ENCODE peak calls at places on chromosomes 7 and 10, in eight cellular contexts. One of them, this sample, is unnamed.

GRCh38 chr10:60572511-60573194 is 183.0 kb upstream of the ANK3 start:
- DNase-seq in astrocyte of the spinal cord: peak; percentile 78
- DNase-seq in posterior cingulate gyrus: peak; percentile 42
- DNase-seq in stimulated activated CD4-positive, alpha-beta T cell treated with anti-CD3 and anti-CD28 coated beads, Interleukin-12 subunit alpha, Interleukin-12 subunit beta, amount 100 ng/mL, for 48 hours: peak; percentile 15
- DNase-seq in HS-27A: no peak
- DNase-seq in psoas muscle: no peak
- DNase-seq in neural progenitor cell: peak; percentile 62
- DNase-seq in C1 segment of cervical spinal cord: peak; percentile 10
- DNase-seq in this sample: peak; percentile 12

GRCh38 chr10:102135956-102136526 is 3.2 kb downstream of the PPRC1 start:
- DNase-seq in astrocyte of the spinal cord: no peak
- DNase-seq in posterior cingulate gyrus: no peak
- DNase-seq in HS-27A: no peak
- DNase-seq in stimulated activated CD4-positive, alpha-beta T cell treated with anti-CD3 and anti-CD28 coated beads, Interleukin-12 subunit alpha, Interleukin-12 subunit beta, amount 100 ng/mL, for 48 hours: no peak
- DNase-seq in C1 segment of cervical spinal cord: no peak
- DNase-seq in psoas muscle: no peak
- DNase-seq in neural progenitor cell: no peak
- DNase-seq in this sample: no peak

GRCh38 chr7:12450615-12451014 is 47.0 kb upstream of the VWDE start:
- DNase-seq in HS-27A: no peak
- DNase-seq in posterior cingulate gyrus: no peak
- DNase-seq in stimulated activated CD4-positive, alpha-beta T cell treated with anti-CD3 and anti-CD28 coated beads, Interleukin-12 subunit alpha, Interleukin-12 subunit beta, amount 100 ng/mL, for 48 hours: no peak
- DNase-seq in neural progenitor cell: no peak
- DNase-seq in C1 segment of cervical spinal cord: no peak
- DNase-seq in psoas muscle: no peak
- DNase-seq in astrocyte of the spinal cord: no peak
- DNase-seq in this sample: no peak

GRCh38 chr7:84783161-84783803 is 403.6 kb downstream of the SEMA3D start:
- DNase-seq in psoas muscle: no peak
- DNase-seq in astrocyte of the spinal cord: peak; percentile 12
- DNase-seq in HS-27A: no peak
- DNase-seq in neural progenitor cell: no peak
- DNase-seq in posterior cingulate gyrus: no peak
- DNase-seq in C1 segment of cervical spinal cord: no peak
- DNase-seq in stimulated activated CD4-positive, alpha-beta T cell treated with anti-CD3 and anti-CD28 coated beads, Interleukin-12 subunit alpha, Interleukin-12 subunit beta, amount 100 ng/mL, for 48 hours: no peak
- DNase-seq in this sample: no peak

GRCh38 chr10:27741173-27742091 is 4.2 kb downstream of the MKX start:
- DNase-seq in psoas muscle: peak; percentile 44
- DNase-seq in neural progenitor cell: peak; percentile 51
- DNase-seq in C1 segment of cervical spinal cord: no peak
- DNase-seq in astrocyte of the spinal cord: no peak
- DNase-seq in HS-27A: no peak
- DNase-seq in posterior cingulate gyrus: no peak
- DNase-seq in stimulated activated CD4-positive, alpha-beta T cell treated with anti-CD3 and anti-CD28 coated beads, Interleukin-12 subunit alpha, Interleukin-12 subunit beta, amount 100 ng/mL, for 48 hours: no peak
- DNase-seq in this sample: no peak

GRCh38 chr7:148561099-148561498 is 29.5 kb upstream of the C7orf33 start:
- DNase-seq in C1 segment of cervical spinal cord: no peak
- DNase-seq in posterior cingulate gyrus: no peak
- DNase-seq in HS-27A: no peak
- DNase-seq in neural progenitor cell: no peak
- DNase-seq in astrocyte of the spinal cord: no peak
- DNase-seq in stimulated activated CD4-positive, alpha-beta T cell treated with anti-CD3 and anti-CD28 coated beads, Interleukin-12 subunit alpha, Interleukin-12 subunit beta, amount 100 ng/mL, for 48 hours: no peak
- DNase-seq in psoas muscle: no peak
- DNase-seq in this sample: no peak

GRCh38 chr7:51366172-51366728 is 49.6 kb upstream of the COBL start:
- DNase-seq in stimulated activated CD4-positive, alpha-beta T cell treated with anti-CD3 and anti-CD28 coated beads, Interleukin-12 subunit alpha, Interleukin-12 subunit beta, amount 100 ng/mL, for 48 hours: no peak
- DNase-seq in psoas muscle: no peak
- DNase-seq in C1 segment of cervical spinal cord: no peak
- DNase-seq in HS-27A: no peak
- DNase-seq in astrocyte of the spinal cord: no peak
- DNase-seq in neural progenitor cell: no peak
- DNase-seq in posterior cingulate gyrus: no peak
- DNase-seq in this sample: no peak

GRCh38 chr10:62109532-62110293 is 158.9 kb downstream of the RTKN2 start:
- DNase-seq in C1 segment of cervical spinal cord: no peak
- DNase-seq in neural progenitor cell: no peak
- DNase-seq in astrocyte of the spinal cord: no peak
- DNase-seq in HS-27A: no peak
- DNase-seq in posterior cingulate gyrus: no peak
- DNase-seq in psoas muscle: no peak
- DNase-seq in stimulated activated CD4-positive, alpha-beta T cell treated with anti-CD3 and anti-CD28 coated beads, Interleukin-12 subunit alpha, Interleukin-12 subunit beta, amount 100 ng/mL, for 48 hours: no peak
- DNase-seq in this sample: no peak

GRCh38 chr10:14066106-14066505 is 264.6 kb downstream of the FRMD4A start:
- DNase-seq in C1 segment of cervical spinal cord: no peak
- DNase-seq in stimulated activated CD4-positive, alpha-beta T cell treated with anti-CD3 and anti-CD28 coated beads, Interleukin-12 subunit alpha, Interleukin-12 subunit beta, amount 100 ng/mL, for 48 hours: no peak
- DNase-seq in astrocyte of the spinal cord: no peak
- DNase-seq in neural progenitor cell: no peak
- DNase-seq in HS-27A: no peak
- DNase-seq in psoas muscle: no peak
- DNase-seq in posterior cingulate gyrus: no peak
- DNase-seq in this sample: no peak

GRCh38 chr7:95476904-95477594 is 8.7 kb upstream of the ASB4 start:
- DNase-seq in stimulated activated CD4-positive, alpha-beta T cell treated with anti-CD3 and anti-CD28 coated beads, Interleukin-12 subunit alpha, Interleukin-12 subunit beta, amount 100 ng/mL, for 48 hours: peak; percentile 23
- DNase-seq in neural progenitor cell: peak; percentile 85
- DNase-seq in posterior cingulate gyrus: peak; percentile 27
- DNase-seq in astrocyte of the spinal cord: peak; percentile 80
- DNase-seq in HS-27A: peak; percentile 17
- DNase-seq in C1 segment of cervical spinal cord: no peak
- DNase-seq in psoas muscle: peak; percentile 55
- DNase-seq in this sample: peak; percentile 33

GRCh38 chr7:87316846-87317545 is 28.5 kb upstream of the CROT start:
- DNase-seq in stimulated activated CD4-positive, alpha-beta T cell treated with anti-CD3 and anti-CD28 coated beads, Interleukin-12 subunit alpha, Interleukin-12 subunit beta, amount 100 ng/mL, for 48 hours: no peak
- DNase-seq in neural progenitor cell: peak; percentile 9
- DNase-seq in C1 segment of cervical spinal cord: no peak
- DNase-seq in posterior cingulate gyrus: no peak
- DNase-seq in HS-27A: no peak
- DNase-seq in astrocyte of the spinal cord: peak; percentile 70
- DNase-seq in psoas muscle: no peak
- DNase-seq in this sample: no peak

GRCh38 chr7:113087278-113087998 is 811 bp upstream of the GPR85 start:
- DNase-seq in posterior cingulate gyrus: no peak
- DNase-seq in stimulated activated CD4-positive, alpha-beta T cell treated with anti-CD3 and anti-CD28 coated beads, Interleukin-12 subunit alpha, Interleukin-12 subunit beta, amount 100 ng/mL, for 48 hours: no peak
- DNase-seq in psoas muscle: no peak
- DNase-seq in HS-27A: peak; percentile 65
- DNase-seq in neural progenitor cell: peak; percentile 30
- DNase-seq in astrocyte of the spinal cord: peak; percentile 88
- DNase-seq in C1 segment of cervical spinal cord: no peak
- DNase-seq in this sample: peak; percentile 88

GRCh38 chr10:86711957-86712708 is 43.8 kb downstream of the LDB3 start:
- DNase-seq in stimulated activated CD4-positive, alpha-beta T cell treated with anti-CD3 and anti-CD28 coated beads, Interleukin-12 subunit alpha, Interleukin-12 subunit beta, amount 100 ng/mL, for 48 hours: no peak
- DNase-seq in astrocyte of the spinal cord: peak; percentile 40
- DNase-seq in C1 segment of cervical spinal cord: no peak
- DNase-seq in neural progenitor cell: peak; percentile 67
- DNase-seq in HS-27A: no peak
- DNase-seq in psoas muscle: peak; percentile 86
- DNase-seq in posterior cingulate gyrus: no peak
- DNase-seq in this sample: peak; percentile 64

GRCh38 chr10:76026176-76026771 is 594.9 kb downstream of the LRMDA start:
- DNase-seq in C1 segment of cervical spinal cord: no peak
- DNase-seq in astrocyte of the spinal cord: no peak
- DNase-seq in psoas muscle: no peak
- DNase-seq in stimulated activated CD4-positive, alpha-beta T cell treated with anti-CD3 and anti-CD28 coated beads, Interleukin-12 subunit alpha, Interleukin-12 subunit beta, amount 100 ng/mL, for 48 hours: no peak
- DNase-seq in posterior cingulate gyrus: no peak
- DNase-seq in neural progenitor cell: no peak
- DNase-seq in HS-27A: no peak
- DNase-seq in this sample: no peak

GRCh38 chr7:6451224-6451705 is 3.5 kb upstream of the DAGLB start:
- DNase-seq in neural progenitor cell: no peak
- DNase-seq in C1 segment of cervical spinal cord: no peak
- DNase-seq in astrocyte of the spinal cord: no peak
- DNase-seq in stimulated activated CD4-positive, alpha-beta T cell treated with anti-CD3 and anti-CD28 coated beads, Interleukin-12 subunit alpha, Interleukin-12 subunit beta, amount 100 ng/mL, for 48 hours: no peak
- DNase-seq in HS-27A: no peak
- DNase-seq in psoas muscle: no peak
- DNase-seq in posterior cingulate gyrus: no peak
- DNase-seq in this sample: no peak

GRCh38 chr7:134574322-134574721 is 25.4 kb downstream of the AKR1B15 start:
- DNase-seq in C1 segment of cervical spinal cord: no peak
- DNase-seq in neural progenitor cell: no peak
- DNase-seq in astrocyte of the spinal cord: no peak
- DNase-seq in posterior cingulate gyrus: no peak
- DNase-seq in stimulated activated CD4-positive, alpha-beta T cell treated with anti-CD3 and anti-CD28 coated beads, Interleukin-12 subunit alpha, Interleukin-12 subunit beta, amount 100 ng/mL, for 48 hours: no peak
- DNase-seq in psoas muscle: no peak
- DNase-seq in HS-27A: no peak
- DNase-seq in this sample: no peak

GRCh38 chr10:3169738-3170137 is 2.8 kb downstream of the PITRM1 start:
- DNase-seq in neural progenitor cell: peak; percentile 17
- DNase-seq in psoas muscle: no peak
- DNase-seq in astrocyte of the spinal cord: no peak
- DNase-seq in posterior cingulate gyrus: no peak
- DNase-seq in C1 segment of cervical spinal cord: no peak
- DNase-seq in HS-27A: no peak
- DNase-seq in stimulated activated CD4-positive, alpha-beta T cell treated with anti-CD3 and anti-CD28 coated beads, Interleukin-12 subunit alpha, Interleukin-12 subunit beta, amount 100 ng/mL, for 48 hours: no peak
- DNase-seq in this sample: no peak

GRCh38 chr10:11673346-11674330 is 62.2 kb upstream of the USP6NL start:
- DNase-seq in C1 segment of cervical spinal cord: no peak
- DNase-seq in psoas muscle: no peak
- DNase-seq in stimulated activated CD4-positive, alpha-beta T cell treated with anti-CD3 and anti-CD28 coated beads, Interleukin-12 subunit alpha, Interleukin-12 subunit beta, amount 100 ng/mL, for 48 hours: no peak
- DNase-seq in HS-27A: no peak
- DNase-seq in posterior cingulate gyrus: no peak
- DNase-seq in astrocyte of the spinal cord: no peak
- DNase-seq in neural progenitor cell: no peak
- DNase-seq in this sample: no peak

GRCh38 chr10:44356139-44357115 is 28.5 kb downstream of the CXCL12 start:
- DNase-seq in posterior cingulate gyrus: no peak
- DNase-seq in HS-27A: no peak
- DNase-seq in astrocyte of the spinal cord: no peak
- DNase-seq in C1 segment of cervical spinal cord: no peak
- DNase-seq in stimulated activated CD4-positive, alpha-beta T cell treated with anti-CD3 and anti-CD28 coated beads, Interleukin-12 subunit alpha, Interleukin-12 subunit beta, amount 100 ng/mL, for 48 hours: no peak
- DNase-seq in psoas muscle: no peak
- DNase-seq in neural progenitor cell: no peak
- DNase-seq in this sample: no peak

GRCh38 chr7:21960922-21961321 is 15.2 kb upstream of the CDCA7L start:
- DNase-seq in stimulated activated CD4-positive, alpha-beta T cell treated with anti-CD3 and anti-CD28 coated beads, Interleukin-12 subunit alpha, Interleukin-12 subunit beta, amount 100 ng/mL, for 48 hours: no peak
- DNase-seq in psoas muscle: no peak
- DNase-seq in C1 segment of cervical spinal cord: no peak
- DNase-seq in astrocyte of the spinal cord: peak; percentile 85
- DNase-seq in HS-27A: peak; percentile 58
- DNase-seq in neural progenitor cell: no peak
- DNase-seq in posterior cingulate gyrus: no peak
- DNase-seq in this sample: no peak

GRCh38 chr7:130960208-130960988 is 226.4 kb upstream of the KLF14 start:
- DNase-seq in neural progenitor cell: no peak
- DNase-seq in astrocyte of the spinal cord: peak; percentile 98
- DNase-seq in C1 segment of cervical spinal cord: no peak
- DNase-seq in psoas muscle: no peak
- DNase-seq in stimulated activated CD4-positive, alpha-beta T cell treated with anti-CD3 and anti-CD28 coated beads, Interleukin-12 subunit alpha, Interleukin-12 subunit beta, amount 100 ng/mL, for 48 hours: no peak
- DNase-seq in HS-27A: peak; percentile 77
- DNase-seq in posterior cingulate gyrus: no peak
- DNase-seq in this sample: no peak

GRCh38 chr7:2866601-2867000 is 22.5 kb upstream of the GNA12 start:
- DNase-seq in astrocyte of the spinal cord: no peak
- DNase-seq in neural progenitor cell: no peak
- DNase-seq in psoas muscle: no peak
- DNase-seq in stimulated activated CD4-positive, alpha-beta T cell treated with anti-CD3 and anti-CD28 coated beads, Interleukin-12 subunit alpha, Interleukin-12 subunit beta, amount 100 ng/mL, for 48 hours: no peak
- DNase-seq in HS-27A: no peak
- DNase-seq in C1 segment of cervical spinal cord: no peak
- DNase-seq in posterior cingulate gyrus: no peak
- DNase-seq in this sample: no peak

GRCh38 chr7:74187915-74188675 is 13.9 kb downstream of the EIF4H start:
- DNase-seq in C1 segment of cervical spinal cord: no peak
- DNase-seq in stimulated activated CD4-positive, alpha-beta T cell treated with anti-CD3 and anti-CD28 coated beads, Interleukin-12 subunit alpha, Interleukin-12 subunit beta, amount 100 ng/mL, for 48 hours: no peak
- DNase-seq in neural progenitor cell: no peak
- DNase-seq in psoas muscle: no peak
- DNase-seq in astrocyte of the spinal cord: peak; percentile 24
- DNase-seq in posterior cingulate gyrus: no peak
- DNase-seq in HS-27A: no peak
- DNase-seq in this sample: no peak

GRCh38 chr10:15345450-15345849 is 25.6 kb downstream of the FAM171A1 start:
- DNase-seq in C1 segment of cervical spinal cord: peak; percentile 7
- DNase-seq in HS-27A: no peak
- DNase-seq in psoas muscle: no peak
- DNase-seq in stimulated activated CD4-positive, alpha-beta T cell treated with anti-CD3 and anti-CD28 coated beads, Interleukin-12 subunit alpha, Interleukin-12 subunit beta, amount 100 ng/mL, for 48 hours: no peak
- DNase-seq in neural progenitor cell: no peak
- DNase-seq in posterior cingulate gyrus: no peak
- DNase-seq in astrocyte of the spinal cord: no peak
- DNase-seq in this sample: no peak

GRCh38 chr7:122350701-122351100 is 46.2 kb upstream of the FEZF1 start:
- DNase-seq in astrocyte of the spinal cord: no peak
- DNase-seq in posterior cingulate gyrus: no peak
- DNase-seq in psoas muscle: no peak
- DNase-seq in C1 segment of cervical spinal cord: no peak
- DNase-seq in stimulated activated CD4-positive, alpha-beta T cell treated with anti-CD3 and anti-CD28 coated beads, Interleukin-12 subunit alpha, Interleukin-12 subunit beta, amount 100 ng/mL, for 48 hours: no peak
- DNase-seq in neural progenitor cell: no peak
- DNase-seq in HS-27A: no peak
- DNase-seq in this sample: no peak

GRCh38 chr7:119270045-119270464 is 1002.9 kb upstream of the KCND2 start:
- DNase-seq in stimulated activated CD4-positive, alpha-beta T cell treated with anti-CD3 and anti-CD28 coated beads, Interleukin-12 subunit alpha, Interleukin-12 subunit beta, amount 100 ng/mL, for 48 hours: no peak
- DNase-seq in HS-27A: peak; percentile 20
- DNase-seq in neural progenitor cell: peak; percentile 89
- DNase-seq in posterior cingulate gyrus: peak; percentile 40
- DNase-seq in astrocyte of the spinal cord: peak; percentile 74
- DNase-seq in C1 segment of cervical spinal cord: no peak
- DNase-seq in psoas muscle: peak; percentile 53
- DNase-seq in this sample: no peak

GRCh38 chr7:57646901-57647246 is 196.9 kb downstream of the ZNF716 start:
- DNase-seq in stimulated activated CD4-positive, alpha-beta T cell treated with anti-CD3 and anti-CD28 coated beads, Interleukin-12 subunit alpha, Interleukin-12 subunit beta, amount 100 ng/mL, for 48 hours: no peak
- DNase-seq in psoas muscle: no peak
- DNase-seq in posterior cingulate gyrus: no peak
- DNase-seq in neural progenitor cell: no peak
- DNase-seq in astrocyte of the spinal cord: no peak
- DNase-seq in HS-27A: no peak
- DNase-seq in C1 segment of cervical spinal cord: no peak
- DNase-seq in this sample: no peak

GRCh38 chr7:103651978-103652377 is 206.0 kb upstream of the SLC26A5 start:
- DNase-seq in C1 segment of cervical spinal cord: no peak
- DNase-seq in neural progenitor cell: no peak
- DNase-seq in HS-27A: no peak
- DNase-seq in stimulated activated CD4-positive, alpha-beta T cell treated with anti-CD3 and anti-CD28 coated beads, Interleukin-12 subunit alpha, Interleukin-12 subunit beta, amount 100 ng/mL, for 48 hours: no peak
- DNase-seq in posterior cingulate gyrus: no peak
- DNase-seq in psoas muscle: no peak
- DNase-seq in astrocyte of the spinal cord: no peak
- DNase-seq in this sample: peak; percentile 59

GRCh38 chr7:105139381-105139780 is 125.4 kb downstream of the KMT2E start:
- DNase-seq in C1 segment of cervical spinal cord: no peak
- DNase-seq in stimulated activated CD4-positive, alpha-beta T cell treated with anti-CD3 and anti-CD28 coated beads, Interleukin-12 subunit alpha, Interleukin-12 subunit beta, amount 100 ng/mL, for 48 hours: no peak
- DNase-seq in posterior cingulate gyrus: no peak
- DNase-seq in psoas muscle: no peak
- DNase-seq in neural progenitor cell: no peak
- DNase-seq in HS-27A: no peak
- DNase-seq in astrocyte of the spinal cord: no peak
- DNase-seq in this sample: no peak

GRCh38 chr10:131730771-131731497 is 169.9 kb upstream of the PPP2R2D start:
- DNase-seq in neural progenitor cell: peak; percentile 1
- DNase-seq in C1 segment of cervical spinal cord: no peak
- DNase-seq in posterior cingulate gyrus: no peak
- DNase-seq in psoas muscle: peak; percentile 34
- DNase-seq in astrocyte of the spinal cord: no peak
- DNase-seq in HS-27A: no peak
- DNase-seq in stimulated activated CD4-positive, alpha-beta T cell treated with anti-CD3 and anti-CD28 coated beads, Interleukin-12 subunit alpha, Interleukin-12 subunit beta, amount 100 ng/mL, for 48 hours: no peak
- DNase-seq in this sample: no peak

GRCh38 chr10:7525314-7526016 is 114.6 kb upstream of the SFMBT2 start:
- DNase-seq in astrocyte of the spinal cord: peak; percentile 63
- DNase-seq in HS-27A: peak; percentile 15
- DNase-seq in neural progenitor cell: peak; percentile 84
- DNase-seq in stimulated activated CD4-positive, alpha-beta T cell treated with anti-CD3 and anti-CD28 coated beads, Interleukin-12 subunit alpha, Interleukin-12 subunit beta, amount 100 ng/mL, for 48 hours: peak; percentile 26
- DNase-seq in posterior cingulate gyrus: no peak
- DNase-seq in psoas muscle: no peak
- DNase-seq in C1 segment of cervical spinal cord: no peak
- DNase-seq in this sample: peak; percentile 81

GRCh38 chr7:102925962-102926825 is 13.4 kb downstream of the LRRC17 start:
- DNase-seq in astrocyte of the spinal cord: peak; percentile 36
- DNase-seq in neural progenitor cell: no peak
- DNase-seq in psoas muscle: no peak
- DNase-seq in stimulated activated CD4-positive, alpha-beta T cell treated with anti-CD3 and anti-CD28 coated beads, Interleukin-12 subunit alpha, Interleukin-12 subunit beta, amount 100 ng/mL, for 48 hours: no peak
- DNase-seq in posterior cingulate gyrus: no peak
- DNase-seq in C1 segment of cervical spinal cord: no peak
- DNase-seq in HS-27A: no peak
- DNase-seq in this sample: no peak